ENCODE peak calls at places on chromosomes 12 and 14, in nine cellular contexts. H, U, M, P, Q, Y, Z, V and J are unnamed samples.

GRCh38 chr12:118259079-118259478 is 113.6 kb downstream of the TAOK3 start:
- DNase-seq in Q (no peak), M (no peak), V (no peak), Y (no peak), H (no peak), P (no peak), Z (no peak), U (no peak), J (no peak)

GRCh38 chr12:94073441-94074051 is 74.8 kb upstream of the PLXNC1 start:
- DNase-seq in Z (no peak), Q (no peak), U (no peak), M (no peak), P (no peak), Y (no peak), V (no peak), H (no peak), J (no peak)

GRCh38 chr14:49405291-49405690 is 180.9 kb downstream of the RPS29 start:
- DNase-seq in V (no peak), H (no peak), M (no peak), Q (no peak), P (no peak), Y (no peak), U (no peak), Z (no peak), J (no peak)

GRCh38 chr14:93970589-93970966 is 5.8 kb downstream of the ASB2 start:
- DNase-seq in Z (peak), Y (no peak), P (peak), V (peak), U (peak), M (peak), Q (no peak), H (peak), J (peak)

GRCh38 chr14:105458010-105458409 is 16.6 kb upstream of the CRIP2 start:
- DNase-seq in Y (no peak), V (no peak), U (no peak), Q (no peak), P (no peak), H (no peak), M (no peak), Z (no peak), J (no peak)

GRCh38 chr14:91649930-91650329 is 82.0 kb downstream of the CATSPERB start:
- DNase-seq in Z (no peak), U (peak), P (peak), V (peak), Q (peak), H (peak), Y (no peak), M (no peak), J (no peak)

GRCh38 chr14:75454963-75455546 is 27.2 kb downstream of the JDP2 start:
- DNase-seq in V (peak), Y (no peak), U (no peak), Z (no peak), Q (no peak), H (no peak), P (peak), M (no peak), J (no peak)

GRCh38 chr12:6282453-6282840 is 28.0 kb upstream of the PLEKHG6 start:
- DNase-seq in Z (no peak), Y (no peak), U (no peak), V (no peak), Q (no peak), P (no peak), H (no peak), M (no peak), J (no peak)

GRCh38 chr12:42090899-42091298 is 53.8 kb downstream of the GXYLT1 start:
- DNase-seq in Q (no peak), Z (no peak), U (no peak), H (no peak), P (peak), Y (no peak), M (no peak), V (peak), J (no peak)

GRCh38 chr12:131831021-131831571 is 2.9 kb downstream of the MMP17 start:
- DNase-seq in H (no peak), U (peak), Z (no peak), Y (no peak), P (no peak), Q (no peak), V (peak), M (no peak), J (no peak)

GRCh38 chr12:112891093-112892024 is 15.4 kb upstream of the OAS1 start:
- DNase-seq in V (no peak), Q (no peak), U (no peak), P (no peak), Y (peak), M (no peak), H (no peak), Z (no peak), J (no peak)

GRCh38 chr14:19743256-19743655 is at the start of gene OR4Q3:
- DNase-seq in Z (no peak), M (no peak), V (no peak), H (no peak), Y (no peak), Q (no peak), P (no peak), U (no peak), J (no peak)

GRCh38 chr14:99259327-99259726 is 12.7 kb downstream of the BCL11B start:
- DNase-seq in U (peak), Q (no peak), Y (no peak), Z (no peak), V (no peak), H (no peak), M (peak), P (no peak), J (no peak)

GRCh38 chr12:117105902-117106301 is 6.7 kb upstream of the TESC start:
- DNase-seq in P (no peak), Y (no peak), M (peak), Z (peak), V (no peak), Q (no peak), U (peak), H (no peak), J (no peak)

GRCh38 chr14:73802431-73803188 is 49.0 kb upstream of the PTGR2 start:
- DNase-seq in Y (no peak), P (no peak), M (no peak), Z (no peak), Q (no peak), V (no peak), H (no peak), U (no peak), J (no peak)

GRCh38 chr14:50085570-50086315 is 30.6 kb downstream of the VCPKMT start:
- DNase-seq in Y (no peak), Q (no peak), H (no peak), U (peak), Z (no peak), V (peak), M (no peak), P (peak), J (peak)

GRCh38 chr12:49583361-49584094 is 15.6 kb upstream of the MCRS1 start:
- DNase-seq in V (no peak), U (no peak), Y (no peak), M (no peak), Q (no peak), H (no peak), P (no peak), Z (no peak), J (no peak)

GRCh38 chr12:23140710-23141109 is 515.7 kb downstream of the ETNK1 start:
- DNase-seq in M (no peak), U (no peak), H (no peak), Z (no peak), Q (no peak), P (no peak), Y (no peak), V (no peak), J (no peak)

GRCh38 chr14:92362781-92363235 is 39.8 kb downstream of the SLC24A4 start:
- DNase-seq in Q (no peak), V (peak), U (no peak), Z (no peak), Y (no peak), M (no peak), H (no peak), P (no peak), J (no peak)

GRCh38 chr14:38860530-38860929 is 242.5 kb downstream of the SEC23A start:
- DNase-seq in V (no peak), Y (no peak), P (no peak), Q (no peak), H (no peak), M (no peak), Z (no peak), U (no peak), J (no peak)

GRCh38 chr14:91127411-91127810 is 13.5 kb downstream of the DGLUCY start:
- DNase-seq in V (peak), Q (no peak), U (no peak), M (no peak), Z (no peak), Y (peak), P (no peak), H (no peak), J (no peak)

GRCh38 chr14:77290705-77291104 is 19.7 kb upstream of the NGB start:
- DNase-seq in U (no peak), Q (no peak), P (no peak), H (no peak), Y (no peak), V (peak), M (no peak), Z (no peak), J (no peak)

GRCh38 chr12:121579981-121580868 is 598 bp downstream of the KDM2B start:
- DNase-seq in V (peak), H (peak), Q (peak), U (peak), Y (peak), Z (peak), M (peak), P (peak), J (peak)

GRCh38 chr12:17866802-17867201 is 223.2 kb downstream of the RERGL start:
- DNase-seq in M (no peak), Z (no peak), Q (no peak), V (no peak), Y (no peak), U (no peak), P (no peak), H (no peak), J (no peak)